ENCODE peak calls at places on chromosomes 12 and 14, in seven cellular contexts. F is uterus; A is right atrium auricular region; W is osteocyte; V is activated CD8-positive, alpha-beta T cell treated with anti-CD3 and anti-CD28 coated beads for 36 hours; X is AG09319; T is tibial artery. O is an unnamed sample.

GRCh38 chr12:72271401-72271740 is 799 bp upstream of the TRHDE start:
- DNase-seq in X (no peak), V (peak; percentile 1), W (peak; percentile 83), A (peak; percentile 64), F (no peak), T (peak; percentile 62), O (peak; percentile 55)

GRCh38 chr14:77181603-77182437 is at the start of gene TMEM63C:
- DNase-seq in F (no peak), V (peak; percentile 85), T (no peak), A (peak; percentile 16), X (no peak), W (peak; percentile 79), O (no peak)

GRCh38 chr14:72961579-72962335 is 35.5 kb downstream of the DCAF4 start:
- DNase-seq in F (no peak), X (no peak), V (no peak), T (no peak), W (no peak), A (no peak), O (no peak)

GRCh38 chr14:69768873-69769272 is 1.9 kb downstream of the SRSF5 start:
- DNase-seq in F (no peak), A (no peak), X (no peak), V (no peak), W (peak; percentile 15), T (no peak), O (no peak)

GRCh38 chr14:104114421-104115130 is 23.8 kb upstream of the KIF26A start:
- DNase-seq in F (no peak), X (no peak), T (peak; percentile 53), V (no peak), W (no peak), A (no peak), O (peak; percentile 91)

GRCh38 chr12:72209096-72209495 is 63.1 kb upstream of the TRHDE start:
- DNase-seq in W (no peak), F (no peak), V (no peak), A (no peak), X (no peak), T (no peak), O (no peak)

GRCh38 chr12:44372259-44372658 is 503.9 kb downstream of the NELL2 start:
- DNase-seq in A (no peak), W (no peak), X (no peak), T (no peak), F (no peak), V (no peak), O (no peak)

GRCh38 chr14:80638620-80639215 is 302.8 kb downstream of the CEP128 start:
- DNase-seq in F (no peak), V (no peak), T (no peak), W (no peak), X (no peak), A (no peak), O (no peak)

GRCh38 chr14:101229666-101230065 is 326.1 kb upstream of the RTL1 start:
- DNase-seq in W (peak; percentile 70), A (no peak), V (no peak), X (no peak), F (no peak), T (no peak), O (no peak)

GRCh38 chr14:36301159-36301558 is 19.3 kb downstream of the MBIP start:
- DNase-seq in A (no peak), T (no peak), V (no peak), F (no peak), W (no peak), X (no peak), O (no peak)

GRCh38 chr12:131075194-131075593 is 121.5 kb downstream of the ADGRD1 start:
- DNase-seq in T (no peak), X (no peak), W (no peak), V (no peak), F (no peak), A (no peak), O (no peak)

GRCh38 chr12:102174117-102174516 is 23.5 kb downstream of the PMCH start:
- DNase-seq in F (no peak), V (no peak), X (no peak), T (no peak), A (no peak), W (no peak), O (no peak)

GRCh38 chr14:104891664-104892500 is 26.8 kb downstream of the CEP170B start:
- DNase-seq in A (no peak), V (no peak), W (no peak), F (peak; percentile 17), X (no peak), T (peak; percentile 62), O (no peak)

GRCh38 chr12:15831315-15831993 is 42.3 kb upstream of the EPS8 start:
- DNase-seq in V (no peak), A (no peak), X (no peak), W (no peak), F (no peak), T (no peak), O (no peak)

GRCh38 chr12:6606331-6607131 is 648 bp downstream of the CHD4 start:
- DNase-seq in A (peak; percentile 67), T (peak; percentile 90), V (peak; percentile 81), W (peak; percentile 85), F (peak; percentile 80), X (no peak), O (no peak)

GRCh38 chr14:89473979-89474378 is 56.9 kb upstream of the FOXN3 start:
- DNase-seq in F (no peak), T (no peak), V (no peak), A (no peak), W (no peak), X (no peak), O (no peak)

GRCh38 chr12:124053855-124054254 is 80.8 kb downstream of the ZNF664 start:
- DNase-seq in X (peak; percentile 30), F (peak; percentile 52), T (no peak), V (peak; percentile 22), A (no peak), W (no peak), O (no peak)

GRCh38 chr12:2288471-2288870 is 235.7 kb downstream of the CACNA1C start:
- DNase-seq in A (no peak), F (no peak), X (no peak), T (peak; percentile 60), V (no peak), W (no peak), O (no peak)

DNA sequence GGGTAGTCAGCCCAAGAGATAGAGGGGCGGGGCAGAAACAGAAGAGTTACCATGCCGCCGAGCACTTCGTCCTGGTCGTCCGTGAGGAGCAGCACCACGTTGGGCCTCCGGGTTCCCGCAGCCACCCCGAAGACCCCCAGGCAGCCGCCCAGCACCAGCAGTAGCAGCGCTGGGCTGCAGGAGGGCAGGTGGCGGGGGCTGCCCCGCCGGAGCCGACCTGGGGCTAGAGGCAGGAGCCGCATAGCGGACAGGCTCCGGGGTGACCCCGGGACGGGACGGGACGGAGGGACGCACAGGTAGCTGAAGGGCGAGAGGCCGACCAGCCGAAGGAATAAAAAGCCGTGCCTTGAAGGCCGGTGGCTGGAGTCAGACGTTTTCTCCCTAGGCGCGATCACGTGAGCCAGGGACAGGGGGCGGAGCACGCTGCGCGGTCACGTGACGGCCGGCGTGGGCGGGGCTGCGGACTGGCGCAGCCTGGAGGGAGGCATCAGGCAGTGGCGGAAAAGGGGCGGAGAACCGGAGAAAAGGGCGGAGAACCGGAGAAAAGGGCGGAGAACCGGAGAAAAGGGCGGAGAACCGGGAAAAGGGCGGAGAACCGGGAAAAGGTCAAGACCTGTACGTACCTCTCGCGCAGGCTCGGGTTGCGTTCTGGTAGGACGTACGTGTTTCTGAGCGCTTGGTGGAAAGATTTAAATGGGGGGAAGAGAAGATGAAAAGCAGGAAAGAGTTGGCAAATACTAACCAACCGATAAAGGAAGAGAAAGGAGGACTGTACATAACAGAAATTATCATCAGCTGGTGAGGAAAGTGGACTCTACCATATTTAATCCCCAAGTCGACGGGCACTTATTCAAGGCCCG is at the start of gene GNS:
- DNase-seq in F (peak; percentile 96), T (peak; percentile 98), W (peak; percentile 98), A (peak; percentile 96), X (peak; percentile 85), V (peak; percentile 94), O (peak; percentile 98)
- TF ChIP-seq CTCF in F (peak; percentile 19), T (peak; percentile 20), W (no peak), A (no peak), X (no peak), V (no peak), O (no peak)

GRCh38 chr12:109719123-109720022 is 5.7 kb downstream of the FAM222A start:
- DNase-seq in F (no peak), X (no peak), T (no peak), W (no peak), A (no peak), V (no peak), O (no peak)
- TF ChIP-seq CTCF in F (no peak), X (no peak), T (no peak), W (peak; percentile 26), A (peak; percentile 16), V (no peak), O (peak; percentile 61)

DNA sequence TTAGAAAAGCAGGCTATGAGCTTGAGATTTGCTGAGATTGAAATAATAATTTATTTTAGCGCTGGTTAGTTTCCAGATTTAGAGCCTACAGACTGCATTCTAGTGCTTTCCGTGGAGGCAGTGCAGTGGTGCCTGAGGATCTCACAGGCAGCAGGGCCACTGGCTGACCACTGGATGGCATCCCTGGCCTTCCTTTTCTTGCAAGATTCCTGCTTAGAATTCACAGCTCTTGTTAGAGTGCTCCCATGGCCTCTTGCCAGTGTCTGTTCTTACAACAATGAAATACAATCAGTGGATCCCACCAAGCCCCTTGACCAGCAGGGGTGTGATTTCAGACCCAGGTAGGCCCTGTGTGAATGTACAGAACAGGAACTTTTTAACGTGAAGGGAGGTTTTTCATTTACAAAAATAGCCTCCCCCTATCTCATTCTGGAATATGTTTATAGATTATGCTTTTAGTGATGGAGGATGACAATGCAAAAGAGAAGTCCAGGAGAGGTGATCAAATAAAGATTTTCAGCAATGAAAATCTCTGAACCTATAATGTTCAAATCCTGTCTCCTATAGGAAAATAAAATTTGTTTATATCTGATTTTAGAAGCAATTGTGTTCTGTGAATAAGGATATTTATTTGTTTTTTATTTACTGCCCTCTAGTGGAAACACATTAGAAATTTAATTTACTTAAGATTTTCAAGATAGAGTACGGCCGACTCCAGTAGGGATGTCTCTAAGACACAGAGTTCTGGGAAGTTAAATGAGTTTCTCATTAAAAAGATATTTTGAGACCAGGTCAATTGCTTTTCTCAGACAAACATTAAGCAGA is 362.2 kb upstream of the STXBP6 start:
- DNase-seq in W (no peak), A (no peak), X (no peak), V (no peak), F (no peak), T (no peak), O (no peak)
- TF ChIP-seq CTCF in W (peak; percentile 30), A (peak; percentile 37), X (no peak), V (peak; percentile 23), F (no peak), T (no peak), O (peak; percentile 76)

GRCh38 chr12:46370380-46370734 is 2.2 kb downstream of the SLC38A2 start:
- DNase-seq in F (no peak), A (no peak), X (no peak), V (no peak), T (no peak), W (no peak), O (no peak)

GRCh38 chr12:46369474-46370379 is 2.8 kb downstream of the SLC38A2 start:
- DNase-seq in T (no peak), F (no peak), A (no peak), X (no peak), W (no peak), V (no peak), O (no peak)

GRCh38 chr12:46371718-46372130 is 849 bp downstream of the SLC38A2 start:
- DNase-seq in F (peak; percentile 67), T (peak; percentile 87), X (no peak), V (peak; percentile 72), A (peak; percentile 72), W (peak; percentile 87), O (peak; percentile 95)

GRCh38 chr12:46372131-46372851 is at the start of gene SLC38A2:
- DNase-seq in A (peak; percentile 98), W (peak; percentile 99), V (peak; percentile 97), F (peak; percentile 98), X (peak; percentile 91), T (peak; percentile 99), O (peak; percentile 100)

GRCh38 chr12:46370792-46371717 is 1.5 kb downstream of the SLC38A2 start:
- DNase-seq in X (peak; percentile 70), A (peak; percentile 87), F (peak; percentile 90), T (peak; percentile 94), V (peak; percentile 93), W (peak; percentile 96), O (peak; percentile 90)
- TF ChIP-seq CTCF in X (no peak), A (peak; percentile 64), F (peak; percentile 55), T (peak; percentile 38), V (no peak), W (no peak), O (peak; percentile 26)